ENCODE peak calls at places on chromosomes 3 and 15, in seven cellular contexts. One of them, this sample, is unnamed.

GRCh38 chr15:92098869-92099268 is 245.4 kb downstream of the SLCO3A1 start:
- DNase-seq in lower leg skin: no peak
- DNase-seq in body of pancreas: peak
- DNase-seq in fibroblast of mammary gland: peak
- DNase-seq in adipocyte: no peak
- DNase-seq in LoVo: no peak
- DNase-seq in naive thymus-derived CD8-positive, alpha-beta T cell: no peak
- DNase-seq in this sample: no peak

GRCh38 chr15:87348746-87349145 is 907.8 kb downstream of the NTRK3 start:
- DNase-seq in lower leg skin: no peak
- DNase-seq in body of pancreas: no peak
- DNase-seq in fibroblast of mammary gland: peak
- DNase-seq in adipocyte: no peak
- DNase-seq in LoVo: no peak
- DNase-seq in naive thymus-derived CD8-positive, alpha-beta T cell: no peak
- DNase-seq in this sample: no peak

GRCh38 chr3:97389883-97390282 is 374.7 kb upstream of the ARL6 start:
- DNase-seq in lower leg skin: no peak
- DNase-seq in body of pancreas: no peak
- DNase-seq in fibroblast of mammary gland: no peak
- DNase-seq in adipocyte: no peak
- DNase-seq in LoVo: no peak
- DNase-seq in naive thymus-derived CD8-positive, alpha-beta T cell: no peak
- DNase-seq in this sample: no peak

GRCh38 chr3:189277711-189278110 is 105.9 kb downstream of the TPRG1 start:
- DNase-seq in lower leg skin: no peak
- DNase-seq in body of pancreas: no peak
- DNase-seq in fibroblast of mammary gland: no peak
- DNase-seq in adipocyte: no peak
- DNase-seq in LoVo: no peak
- DNase-seq in naive thymus-derived CD8-positive, alpha-beta T cell: no peak
- DNase-seq in this sample: no peak

GRCh38 chr3:71241981-71242552 is 341.5 kb downstream of the FOXP1 start:
- DNase-seq in lower leg skin: no peak
- DNase-seq in body of pancreas: no peak
- DNase-seq in fibroblast of mammary gland: no peak
- DNase-seq in adipocyte: no peak
- DNase-seq in LoVo: no peak
- DNase-seq in naive thymus-derived CD8-positive, alpha-beta T cell: no peak
- DNase-seq in this sample: no peak

GRCh38 chr3:136787226-136787793 is 31.6 kb upstream of the SLC35G2 start:
- DNase-seq in lower leg skin: no peak
- DNase-seq in body of pancreas: peak
- DNase-seq in fibroblast of mammary gland: peak
- DNase-seq in adipocyte: peak
- DNase-seq in LoVo: no peak
- DNase-seq in naive thymus-derived CD8-positive, alpha-beta T cell: no peak
- DNase-seq in this sample: no peak

GRCh38 chr3:122982202-122983185 is 45.1 kb downstream of the SEMA5B start:
- DNase-seq in lower leg skin: no peak
- DNase-seq in body of pancreas: no peak
- DNase-seq in fibroblast of mammary gland: no peak
- DNase-seq in adipocyte: no peak
- DNase-seq in LoVo: no peak
- DNase-seq in naive thymus-derived CD8-positive, alpha-beta T cell: no peak
- DNase-seq in this sample: no peak

GRCh38 chr3:61617041-61617440 is 55.7 kb downstream of the PTPRG start:
- DNase-seq in lower leg skin: no peak
- DNase-seq in body of pancreas: no peak
- DNase-seq in fibroblast of mammary gland: peak
- DNase-seq in adipocyte: peak
- DNase-seq in LoVo: no peak
- DNase-seq in naive thymus-derived CD8-positive, alpha-beta T cell: no peak
- DNase-seq in this sample: no peak

GRCh38 chr3:141231923-141232861 is 567 bp downstream of the PXYLP1 start:
- DNase-seq in lower leg skin: peak
- DNase-seq in body of pancreas: peak
- DNase-seq in fibroblast of mammary gland: no peak
- DNase-seq in adipocyte: peak
- DNase-seq in LoVo: peak
- DNase-seq in naive thymus-derived CD8-positive, alpha-beta T cell: peak
- DNase-seq in this sample: peak

GRCh38 chr3:132417695-132418520 is 606 bp downstream of the DNAJC13 start:
- DNase-seq in lower leg skin: no peak
- DNase-seq in body of pancreas: peak
- DNase-seq in fibroblast of mammary gland: peak
- DNase-seq in adipocyte: peak
- DNase-seq in LoVo: peak
- DNase-seq in naive thymus-derived CD8-positive, alpha-beta T cell: peak
- DNase-seq in this sample: peak

GRCh38 chr3:135623558-135623957 is 342.0 kb upstream of the PPP2R3A start:
- DNase-seq in lower leg skin: no peak
- DNase-seq in body of pancreas: no peak
- DNase-seq in fibroblast of mammary gland: no peak
- DNase-seq in adipocyte: no peak
- DNase-seq in LoVo: no peak
- DNase-seq in naive thymus-derived CD8-positive, alpha-beta T cell: no peak
- DNase-seq in this sample: no peak

GRCh38 chr3:97793415-97794019 is 28.3 kb upstream of the CRYBG3 start:
- DNase-seq in lower leg skin: no peak
- DNase-seq in body of pancreas: peak
- DNase-seq in fibroblast of mammary gland: peak
- DNase-seq in adipocyte: peak
- DNase-seq in LoVo: peak
- DNase-seq in naive thymus-derived CD8-positive, alpha-beta T cell: no peak
- DNase-seq in this sample: no peak

GRCh38 chr3:64685800-64686445 is 1.9 kb downstream of the ADAMTS9 start:
- DNase-seq in lower leg skin: peak
- DNase-seq in body of pancreas: peak
- DNase-seq in fibroblast of mammary gland: peak
- DNase-seq in adipocyte: peak
- DNase-seq in LoVo: peak
- DNase-seq in naive thymus-derived CD8-positive, alpha-beta T cell: no peak
- DNase-seq in this sample: peak

GRCh38 chr15:99566157-99566900 is 545 bp downstream of the MEF2A start:
- DNase-seq in lower leg skin: peak
- DNase-seq in body of pancreas: peak
- DNase-seq in fibroblast of mammary gland: no peak
- DNase-seq in adipocyte: peak
- DNase-seq in LoVo: no peak
- DNase-seq in naive thymus-derived CD8-positive, alpha-beta T cell: no peak
- DNase-seq in this sample: peak

GRCh38 chr15:69288531-69289311 is 10.0 kb upstream of the PAQR5 start:
- DNase-seq in lower leg skin: no peak
- DNase-seq in body of pancreas: no peak
- DNase-seq in fibroblast of mammary gland: no peak
- DNase-seq in adipocyte: no peak
- DNase-seq in LoVo: no peak
- DNase-seq in naive thymus-derived CD8-positive, alpha-beta T cell: no peak
- DNase-seq in this sample: no peak

GRCh38 chr15:78203346-78204225 is 30.8 kb downstream of the ACSBG1 start:
- DNase-seq in lower leg skin: peak
- DNase-seq in body of pancreas: peak
- DNase-seq in fibroblast of mammary gland: no peak
- DNase-seq in adipocyte: no peak
- DNase-seq in LoVo: no peak
- DNase-seq in naive thymus-derived CD8-positive, alpha-beta T cell: no peak
- DNase-seq in this sample: no peak

GRCh38 chr3:16060358-16060852 is 114.1 kb upstream of the GALNT15 start:
- DNase-seq in lower leg skin: peak
- DNase-seq in body of pancreas: peak
- DNase-seq in fibroblast of mammary gland: peak
- DNase-seq in adipocyte: peak
- DNase-seq in LoVo: peak
- DNase-seq in naive thymus-derived CD8-positive, alpha-beta T cell: no peak
- DNase-seq in this sample: no peak

GRCh38 chr3:148998297-148998696 is 7.0 kb downstream of the GYG1 start:
- DNase-seq in lower leg skin: no peak
- DNase-seq in body of pancreas: no peak
- DNase-seq in fibroblast of mammary gland: peak
- DNase-seq in adipocyte: peak
- DNase-seq in LoVo: no peak
- DNase-seq in naive thymus-derived CD8-positive, alpha-beta T cell: no peak
- DNase-seq in this sample: no peak

GRCh38 chr15:72271895-72272212 is 500 bp downstream of the PARP6 start:
- DNase-seq in lower leg skin: no peak
- DNase-seq in body of pancreas: no peak
- DNase-seq in fibroblast of mammary gland: peak
- DNase-seq in adipocyte: peak
- DNase-seq in LoVo: peak
- DNase-seq in naive thymus-derived CD8-positive, alpha-beta T cell: no peak
- DNase-seq in this sample: no peak

GRCh38 chr3:195102609-195103467 is 168.1 kb downstream of the XXYLT1 start:
- DNase-seq in lower leg skin: no peak
- DNase-seq in body of pancreas: peak
- DNase-seq in fibroblast of mammary gland: peak
- DNase-seq in adipocyte: peak
- DNase-seq in LoVo: peak
- DNase-seq in naive thymus-derived CD8-positive, alpha-beta T cell: no peak
- DNase-seq in this sample: peak

GRCh38 chr3:58346368-58346767 is 13.7 kb downstream of the PXK start:
- DNase-seq in lower leg skin: no peak
- DNase-seq in body of pancreas: no peak
- DNase-seq in fibroblast of mammary gland: no peak
- DNase-seq in adipocyte: no peak
- DNase-seq in LoVo: no peak
- DNase-seq in naive thymus-derived CD8-positive, alpha-beta T cell: no peak
- DNase-seq in this sample: no peak

GRCh38 chr3:23941440-23941839 is 3.6 kb upstream of the NR1D2 start:
- DNase-seq in lower leg skin: no peak
- DNase-seq in body of pancreas: no peak
- DNase-seq in fibroblast of mammary gland: no peak
- DNase-seq in adipocyte: no peak
- DNase-seq in LoVo: no peak
- DNase-seq in naive thymus-derived CD8-positive, alpha-beta T cell: no peak
- DNase-seq in this sample: no peak

GRCh38 chr3:129001817-129002572 is 891 bp downstream of the EFCC1 start:
- DNase-seq in lower leg skin: no peak
- DNase-seq in body of pancreas: no peak
- DNase-seq in fibroblast of mammary gland: no peak
- DNase-seq in adipocyte: peak
- DNase-seq in LoVo: no peak
- DNase-seq in naive thymus-derived CD8-positive, alpha-beta T cell: no peak
- DNase-seq in this sample: peak

GRCh38 chr15:87129916-87130315 is 1050.2 kb downstream of the AGBL1 start:
- DNase-seq in lower leg skin: no peak
- DNase-seq in body of pancreas: no peak
- DNase-seq in fibroblast of mammary gland: no peak
- DNase-seq in adipocyte: no peak
- DNase-seq in LoVo: no peak
- DNase-seq in naive thymus-derived CD8-positive, alpha-beta T cell: no peak
- DNase-seq in this sample: no peak

GRCh38 chr3:116663161-116663885 is 46.3 kb upstream of the TUSC7 start:
- DNase-seq in lower leg skin: no peak
- DNase-seq in body of pancreas: no peak
- DNase-seq in fibroblast of mammary gland: no peak
- DNase-seq in adipocyte: peak
- DNase-seq in LoVo: no peak
- DNase-seq in naive thymus-derived CD8-positive, alpha-beta T cell: no peak
- DNase-seq in this sample: no peak

GRCh38 chr3:111733154-111733553 is 125.9 kb upstream of the PHLDB2 start:
- DNase-seq in lower leg skin: no peak
- DNase-seq in body of pancreas: peak
- DNase-seq in fibroblast of mammary gland: no peak
- DNase-seq in adipocyte: no peak
- DNase-seq in LoVo: no peak
- DNase-seq in naive thymus-derived CD8-positive, alpha-beta T cell: no peak
- DNase-seq in this sample: peak

GRCh38 chr3:44892689-44893088 is 18.3 kb downstream of the TGM4 start:
- DNase-seq in lower leg skin: no peak
- DNase-seq in body of pancreas: no peak
- DNase-seq in fibroblast of mammary gland: peak
- DNase-seq in adipocyte: peak
- DNase-seq in LoVo: no peak
- DNase-seq in naive thymus-derived CD8-positive, alpha-beta T cell: no peak
- DNase-seq in this sample: no peak

GRCh38 chr15:49178477-49178876 is 8.4 kb downstream of the GALK2 start:
- DNase-seq in lower leg skin: no peak
- DNase-seq in body of pancreas: no peak
- DNase-seq in fibroblast of mammary gland: no peak
- DNase-seq in adipocyte: no peak
- DNase-seq in LoVo: no peak
- DNase-seq in naive thymus-derived CD8-positive, alpha-beta T cell: no peak
- DNase-seq in this sample: no peak

GRCh38 chr15:84600331-84600686 is 500 bp upstream of the ZSCAN2 start:
- DNase-seq in lower leg skin: peak
- DNase-seq in body of pancreas: peak
- DNase-seq in fibroblast of mammary gland: peak
- DNase-seq in adipocyte: peak
- DNase-seq in LoVo: peak
- DNase-seq in naive thymus-derived CD8-positive, alpha-beta T cell: peak
- DNase-seq in this sample: peak

GRCh38 chr15:59689626-59690236 is 611 bp upstream of the BNIP2 start:
- DNase-seq in lower leg skin: peak
- DNase-seq in body of pancreas: peak
- DNase-seq in fibroblast of mammary gland: peak
- DNase-seq in adipocyte: peak
- DNase-seq in LoVo: peak
- DNase-seq in naive thymus-derived CD8-positive, alpha-beta T cell: peak
- DNase-seq in this sample: peak